ENCODE peak calls at places on chromosome 20, in four cellular contexts. One of them, this sample, is unnamed.

GRCh38 chr20:16709017-16709416 is 20.8 kb upstream of the SNRPB2 start:
- DNase-seq in AG04450: no peak
- DNase-seq in GM10248: peak; percentile 45
- DNase-seq in tibial artery: no peak
- DNase-seq in this sample: peak; percentile 32

GRCh38 chr20:58790440-58790839 is 60.3 kb downstream of the GNAS-AS1 start:
- DNase-seq in AG04450: no peak
- DNase-seq in GM10248: no peak
- DNase-seq in tibial artery: no peak
- DNase-seq in this sample: no peak

GRCh38 chr20:60728705-60729104 is 523.4 kb upstream of the CDH4 start:
- DNase-seq in AG04450: no peak
- DNase-seq in GM10248: no peak
- DNase-seq in tibial artery: no peak
- DNase-seq in this sample: no peak

GRCh38 chr20:10063482-10063881 is 28.7 kb downstream of the ANKEF1 start:
- DNase-seq in AG04450: no peak
- DNase-seq in GM10248: no peak
- DNase-seq in tibial artery: no peak
- DNase-seq in this sample: no peak

GRCh38 chr20:37179671-37180524 is 550 bp upstream of the MROH8 start:
- DNase-seq in AG04450: no peak
- DNase-seq in GM10248: no peak
- DNase-seq in tibial artery: no peak
- DNase-seq in this sample: no peak

GRCh38 chr20:47741669-47742345 is 43.5 kb downstream of the SULF2 start:
- DNase-seq in AG04450: no peak
- DNase-seq in GM10248: no peak
- DNase-seq in tibial artery: no peak
- DNase-seq in this sample: no peak

GRCh38 chr20:539848-540247 is 3.7 kb downstream of the CSNK2A1 start:
- DNase-seq in AG04450: no peak
- DNase-seq in GM10248: no peak
- DNase-seq in tibial artery: no peak
- DNase-seq in this sample: no peak

GRCh38 chr20:47432251-47433210 is 69.2 kb upstream of the NCOA3 start:
- DNase-seq in AG04450: no peak
- DNase-seq in GM10248: no peak
- DNase-seq in tibial artery: no peak
- DNase-seq in this sample: no peak

GRCh38 chr20:61929971-61930666 is 135.6 kb downstream of the TAF4 start:
- DNase-seq in AG04450: no peak
- DNase-seq in GM10248: no peak
- DNase-seq in tibial artery: no peak
- DNase-seq in this sample: no peak

GRCh38 chr20:2871111-2871465 is 2.2 kb upstream of the PTPRA start:
- DNase-seq in AG04450: no peak
- DNase-seq in GM10248: no peak
- DNase-seq in tibial artery: no peak
- DNase-seq in this sample: no peak

GRCh38 chr20:22617160-22617559 is 32.8 kb upstream of the FOXA2 start:
- DNase-seq in AG04450: no peak
- DNase-seq in GM10248: no peak
- DNase-seq in tibial artery: no peak
- DNase-seq in this sample: no peak

GRCh38 chr20:50130995-50131394 is 18.0 kb upstream of the UBE2V1 start:
- DNase-seq in AG04450: no peak
- DNase-seq in GM10248: no peak
- DNase-seq in tibial artery: peak; percentile 67
- DNase-seq in this sample: no peak

GRCh38 chr20:51387125-51387865 is 155.2 kb downstream of the NFATC2 start:
- DNase-seq in AG04450: no peak
- DNase-seq in GM10248: no peak
- DNase-seq in tibial artery: no peak
- DNase-seq in this sample: no peak

GRCh38 chr20:51384854-51385253 is 157.7 kb downstream of the NFATC2 start:
- DNase-seq in AG04450: no peak
- DNase-seq in GM10248: no peak
- DNase-seq in tibial artery: no peak
- DNase-seq in this sample: no peak

GRCh38 chr20:51383891-51384510 is 158.5 kb downstream of the NFATC2 start:
- DNase-seq in AG04450: no peak
- DNase-seq in GM10248: no peak
- DNase-seq in tibial artery: no peak
- DNase-seq in this sample: no peak

GRCh38 chr20:51386586-51386985 is 155.9 kb downstream of the NFATC2 start:
- DNase-seq in AG04450: no peak
- DNase-seq in GM10248: no peak
- DNase-seq in tibial artery: no peak
- DNase-seq in this sample: no peak

DNA sequence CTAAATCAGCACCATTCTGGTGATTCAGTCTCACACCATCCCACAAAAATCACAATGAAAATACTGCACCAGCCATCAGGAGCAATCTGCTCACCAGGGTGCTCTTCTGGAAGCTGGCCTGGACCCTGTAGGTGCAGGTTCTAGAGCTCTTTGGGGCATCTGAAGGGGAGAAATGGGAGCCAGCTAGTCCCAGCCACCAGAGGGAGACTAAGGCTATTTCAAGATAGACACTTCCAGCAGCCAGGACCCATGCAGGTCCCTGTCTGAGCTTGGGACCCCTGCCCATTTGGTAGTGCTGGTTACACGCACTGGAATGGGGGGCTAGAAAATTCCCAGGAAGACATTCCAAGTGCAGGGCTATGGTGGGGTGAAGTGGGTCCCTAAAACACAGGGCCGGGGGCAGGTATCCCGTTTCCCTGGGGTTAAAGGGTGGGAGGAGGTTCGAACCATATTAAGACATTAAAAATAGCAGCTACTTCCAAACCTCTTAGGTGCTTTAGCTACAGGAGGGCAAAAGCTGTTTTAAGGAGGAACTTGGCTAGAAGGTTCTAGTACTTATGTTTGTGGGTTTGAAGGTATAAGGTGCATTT is 156.5 kb downstream of the NFATC2 start:
- DNase-seq in AG04450: no peak
- DNase-seq in GM10248: peak; percentile 59
- DNase-seq in tibial artery: no peak
- DNase-seq in this sample: peak; percentile 38
- TF ChIP-seq CTCF in AG04450: peak; percentile 72
- TF ChIP-seq CTCF in GM10248: peak; percentile 57
- TF ChIP-seq CTCF in tibial artery: peak; percentile 55
- TF ChIP-seq CTCF in this sample: peak; percentile 62

DNA sequence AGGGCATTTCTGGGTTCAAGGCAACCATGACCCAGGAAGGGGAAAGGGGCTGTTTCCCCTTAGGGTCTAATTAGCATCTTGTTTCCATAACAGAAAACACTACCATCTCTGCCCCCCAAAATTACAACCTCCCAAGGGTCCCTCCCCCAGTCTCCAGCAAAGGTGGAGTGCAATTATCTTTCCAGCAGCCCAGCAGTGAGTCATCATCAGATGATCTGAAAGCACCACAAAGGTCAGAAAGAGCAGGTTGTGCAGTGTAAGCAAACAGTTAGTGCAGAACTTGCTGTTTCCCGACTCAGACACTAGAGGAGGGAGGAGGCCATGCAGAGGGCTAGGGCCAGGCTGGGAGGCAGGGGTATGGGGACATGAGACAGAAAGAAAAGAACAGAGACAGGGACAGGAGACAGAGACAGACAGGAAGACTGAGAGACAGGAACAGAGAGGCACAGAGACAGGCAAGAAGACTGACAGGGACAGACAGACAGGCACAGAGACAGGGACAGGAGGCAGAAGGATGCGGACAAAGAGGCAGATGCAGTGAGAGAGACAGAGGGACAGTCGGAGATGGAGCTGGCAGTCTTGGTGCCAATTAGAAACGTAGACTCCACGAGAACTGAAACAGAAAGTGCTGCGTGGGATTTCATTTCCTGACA is 62.5 kb downstream of the PYGB start:
- DNase-seq in AG04450: peak; percentile 82
- DNase-seq in GM10248: peak; percentile 82
- DNase-seq in tibial artery: peak; percentile 69
- DNase-seq in this sample: peak; percentile 85
- TF ChIP-seq CTCF in AG04450: peak; percentile 84
- TF ChIP-seq CTCF in GM10248: peak; percentile 72
- TF ChIP-seq CTCF in tibial artery: peak; percentile 49
- TF ChIP-seq CTCF in this sample: peak; percentile 79

GRCh38 chr20:53914861-53915458 is 155.4 kb downstream of the BCAS1 start:
- DNase-seq in AG04450: no peak
- DNase-seq in GM10248: no peak
- DNase-seq in tibial artery: no peak
- DNase-seq in this sample: no peak
- TF ChIP-seq CTCF in AG04450: no peak
- TF ChIP-seq CTCF in GM10248: no peak
- TF ChIP-seq CTCF in tibial artery: no peak
- TF ChIP-seq CTCF in this sample: no peak

GRCh38 chr20:23655551-23656211 is 17.9 kb upstream of the CST3 start:
- DNase-seq in AG04450: no peak
- DNase-seq in GM10248: no peak
- DNase-seq in tibial artery: peak; percentile 69
- DNase-seq in this sample: no peak
- TF ChIP-seq CTCF in AG04450: no peak
- TF ChIP-seq CTCF in GM10248: no peak
- TF ChIP-seq CTCF in tibial artery: no peak
- TF ChIP-seq CTCF in this sample: no peak

GRCh38 chr20:11232249-11232648 is 558.5 kb upstream of the JAG1 start:
- DNase-seq in AG04450: no peak
- DNase-seq in GM10248: no peak
- DNase-seq in tibial artery: no peak
- DNase-seq in this sample: no peak

GRCh38 chr20:11234181-11234969 is 560.6 kb upstream of the JAG1 start:
- DNase-seq in AG04450: no peak
- DNase-seq in GM10248: peak; percentile 13
- DNase-seq in tibial artery: no peak
- DNase-seq in this sample: no peak

GRCh38 chr20:11229772-11230171 is 556.0 kb upstream of the JAG1 start:
- DNase-seq in AG04450: peak; percentile 88
- DNase-seq in GM10248: no peak
- DNase-seq in tibial artery: peak; percentile 51
- DNase-seq in this sample: no peak

GRCh38 chr20:11232896-11233295 is 559.1 kb upstream of the JAG1 start:
- DNase-seq in AG04450: no peak
- DNase-seq in GM10248: no peak
- DNase-seq in tibial artery: no peak
- DNase-seq in this sample: no peak

DNA sequence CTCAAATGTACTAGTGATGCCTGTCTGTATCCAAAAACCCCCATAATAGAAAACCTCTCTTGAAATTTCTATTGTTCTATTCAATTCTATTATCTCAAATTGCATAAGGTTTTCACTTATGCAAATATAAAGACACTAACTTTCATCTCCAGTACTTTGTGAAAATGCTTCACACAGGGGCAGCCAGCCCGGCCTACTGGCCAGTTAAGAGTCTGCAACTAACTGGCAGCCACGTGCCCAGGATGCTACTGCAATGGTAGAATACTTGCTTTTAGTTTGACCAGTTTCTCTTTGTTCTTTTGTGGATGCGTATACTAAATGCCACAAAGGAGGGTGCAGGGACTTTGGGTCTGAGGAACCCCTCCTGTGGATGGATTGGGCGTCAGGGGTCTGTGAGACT is 557.9 kb upstream of the JAG1 start:
- DNase-seq in AG04450: no peak
- DNase-seq in GM10248: no peak
- DNase-seq in tibial artery: no peak
- DNase-seq in this sample: no peak
- TF ChIP-seq CTCF in AG04450: no peak
- TF ChIP-seq CTCF in GM10248: no peak
- TF ChIP-seq CTCF in tibial artery: no peak
- TF ChIP-seq CTCF in this sample: peak; percentile 10

DNA sequence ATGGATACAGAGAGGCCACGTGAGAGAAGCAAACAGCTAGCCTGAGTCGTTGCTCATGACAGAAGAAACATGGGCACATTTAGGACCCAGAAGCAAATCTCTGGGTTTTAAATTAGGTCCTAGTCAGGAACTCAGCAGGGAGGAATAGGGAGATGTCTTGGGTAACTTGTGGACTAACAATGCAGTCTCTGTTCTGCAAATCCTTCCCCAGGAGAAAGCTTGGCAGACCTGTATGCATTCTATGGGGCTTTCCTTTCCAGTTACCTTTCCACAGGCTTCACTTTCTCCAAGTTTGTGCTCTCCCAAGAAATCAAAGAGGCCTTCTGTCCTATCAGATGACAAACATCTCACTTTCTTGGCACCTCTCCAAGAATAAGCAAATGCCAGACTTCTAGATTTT is 47.2 kb upstream of the PLCB4 start:
- DNase-seq in AG04450: no peak
- DNase-seq in GM10248: no peak
- DNase-seq in tibial artery: no peak
- DNase-seq in this sample: no peak
- TF ChIP-seq CTCF in AG04450: no peak
- TF ChIP-seq CTCF in GM10248: no peak
- TF ChIP-seq CTCF in tibial artery: no peak
- TF ChIP-seq CTCF in this sample: no peak